ENCODE peak calls at places on chromosome 13, in nine cellular contexts. S is adrenal gland, P is ovary, G is breast epithelium, X is thyroid gland, F is A549, A is Peyer's patch, K is IMR-90, Q is transverse colon. V is an unnamed sample.

GRCh38 chr13:24148414-24149305 is 11.9 kb upstream of the SPATA13 start:
- DNase-seq in Q (peak), F (peak), A (no peak), S (peak), P (no peak), X (no peak), G (peak), K (peak), V (no peak)

GRCh38 chr13:28355822-28356371 is 139.0 kb downstream of the FLT1 start:
- DNase-seq in P (no peak), Q (no peak), A (no peak), S (no peak), G (no peak), F (no peak), K (peak), X (no peak), V (no peak)

GRCh38 chr13:35198821-35199220 is 256.8 kb downstream of the NBEA start:
- DNase-seq in X (no peak), K (no peak), P (no peak), S (no peak), Q (no peak), G (no peak), A (no peak), F (no peak), V (no peak)

GRCh38 chr13:30192320-30193093 is 114.8 kb downstream of the KATNAL1 start:
- DNase-seq in Q (no peak), F (no peak), X (peak), S (no peak), G (no peak), A (no peak), K (no peak), P (no peak), V (no peak)

GRCh38 chr13:81106348-81106747 is 765.4 kb upstream of the SPRY2 start:
- DNase-seq in X (no peak), F (no peak), K (no peak), Q (peak), S (no peak), G (no peak), A (no peak), P (no peak), V (no peak)

GRCh38 chr13:30616927-30617314 is 799 bp upstream of the USPL1 start:
- DNase-seq in S (peak), G (peak), F (peak), A (peak), P (no peak), Q (peak), K (peak), X (peak), V (peak)

GRCh38 chr13:24662195-24663088 is 17.8 kb upstream of the ATP12A start:
- DNase-seq in G (no peak), K (no peak), P (no peak), A (no peak), S (no peak), X (no peak), Q (peak), F (no peak), V (no peak)

GRCh38 chr13:41588899-41589298 is 131.5 kb downstream of the RGCC start:
- DNase-seq in F (peak), X (no peak), G (no peak), K (peak), P (no peak), Q (no peak), A (no peak), S (no peak), V (no peak)

GRCh38 chr13:95924389-95924994 is 128.7 kb downstream of the UGGT2 start:
- DNase-seq in Q (no peak), X (no peak), S (no peak), P (no peak), A (no peak), K (peak), G (no peak), F (peak), V (no peak)

GRCh38 chr13:89514534-89515312 is 1832.8 kb upstream of the MIR17HG start:
- DNase-seq in X (peak), K (peak), S (peak), F (peak), Q (no peak), G (no peak), P (no peak), A (no peak), V (no peak)

GRCh38 chr13:108686027-108686426 is 56.6 kb downstream of the MYO16 start:
- DNase-seq in S (no peak), K (no peak), G (no peak), P (no peak), Q (no peak), A (no peak), F (no peak), X (no peak), V (no peak)

GRCh38 chr13:99965329-99966000 is 6.1 kb downstream of the ZIC5 start:
- DNase-seq in X (no peak), G (no peak), K (no peak), P (no peak), F (no peak), A (no peak), Q (no peak), S (no peak), V (no peak)

GRCh38 chr13:75787249-75787940 is 151.3 kb downstream of the LMO7 start:
- DNase-seq in G (no peak), X (no peak), Q (no peak), K (peak), P (no peak), A (no peak), S (no peak), F (peak), V (no peak)

GRCh38 chr13:78602561-78603239 is 652 bp downstream of the POU4F1 start:
- DNase-seq in S (no peak), K (no peak), P (no peak), X (no peak), G (no peak), Q (no peak), A (no peak), F (no peak), V (no peak)

GRCh38 chr13:111561091-111561778 is 240.8 kb downstream of the TEX29 start:
- DNase-seq in S (no peak), X (no peak), P (no peak), K (no peak), G (no peak), F (no peak), A (no peak), Q (no peak), V (no peak)

GRCh38 chr13:79393564-79394249 is 12.3 kb downstream of the RBM26 start:
- DNase-seq in G (no peak), K (no peak), X (no peak), Q (peak), F (no peak), P (no peak), S (no peak), A (peak), V (peak)

GRCh38 chr13:33838567-33839131 is 20.7 kb downstream of the RFC3 start:
- DNase-seq in G (no peak), K (peak), F (no peak), Q (no peak), X (no peak), S (peak), A (no peak), P (no peak), V (peak)

GRCh38 chr13:106087201-106087600 is 448.3 kb downstream of the EFNB2 start:
- DNase-seq in S (no peak), X (no peak), Q (peak), K (no peak), G (no peak), A (no peak), F (no peak), P (no peak), V (no peak)

GRCh38 chr13:105196052-105196451 is 1339.4 kb downstream of the EFNB2 start:
- DNase-seq in X (no peak), Q (no peak), A (no peak), G (no peak), S (no peak), F (peak), P (no peak), K (peak), V (no peak)

GRCh38 chr13:33761744-33762143 is 56.2 kb upstream of the RFC3 start:
- DNase-seq in S (peak), G (no peak), A (no peak), K (no peak), X (peak), P (no peak), F (peak), Q (no peak), V (no peak)

GRCh38 chr13:101230271-101230890 is 185.9 kb downstream of the NALCN start:
- DNase-seq in X (no peak), A (no peak), F (no peak), K (peak), Q (no peak), S (no peak), G (no peak), P (no peak), V (no peak)

GRCh38 chr13:83827338-83827737 is 54.9 kb downstream of the SLITRK1 start:
- DNase-seq in G (no peak), A (no peak), F (no peak), X (no peak), K (no peak), S (no peak), Q (no peak), P (no peak), V (no peak)

GRCh38 chr13:71785361-71785760 is 81.6 kb downstream of the DACH1 start:
- DNase-seq in K (no peak), Q (no peak), P (no peak), G (no peak), F (no peak), A (no peak), X (no peak), S (no peak), V (no peak)

GRCh38 chr13:34276764-34277163 is 458.8 kb downstream of the RFC3 start:
- DNase-seq in G (no peak), Q (no peak), K (no peak), P (no peak), F (no peak), S (no peak), A (no peak), X (no peak), V (no peak)

GRCh38 chr13:110250258-110250891 is 56.6 kb downstream of the COL4A1 start:
- DNase-seq in X (no peak), F (no peak), P (no peak), S (peak), Q (no peak), K (peak), G (no peak), A (no peak), V (peak)

GRCh38 chr13:96178759-96179158 is 88.9 kb downstream of the HS6ST3 start:
- DNase-seq in Q (no peak), P (no peak), G (no peak), K (no peak), X (no peak), S (no peak), F (no peak), A (no peak), V (no peak)

GRCh38 chr13:41603917-41604316 is 146.6 kb downstream of the RGCC start:
- DNase-seq in A (no peak), G (no peak), P (no peak), F (peak), K (peak), Q (no peak), S (no peak), X (peak), V (no peak)

GRCh38 chr13:112720814-112721197 is 31.0 kb downstream of the ATP11A start:
- DNase-seq in S (no peak), Q (no peak), K (no peak), F (no peak), P (no peak), X (no peak), A (no peak), G (no peak), V (no peak)

GRCh38 chr13:77674802-77675201 is 22.7 kb upstream of the SLAIN1 start:
- DNase-seq in S (no peak), F (no peak), G (no peak), K (no peak), X (no peak), A (no peak), Q (no peak), P (no peak), V (no peak)

GRCh38 chr13:101627556-101627943 is 175.1 kb downstream of the ITGBL1 start:
- DNase-seq in Q (no peak), P (no peak), G (no peak), F (peak), K (peak), X (no peak), S (no peak), A (no peak), V (no peak)

GRCh38 chr13:96130818-96131217 is 40.9 kb downstream of the HS6ST3 start:
- DNase-seq in S (no peak), F (no peak), P (no peak), K (no peak), X (no peak), A (no peak), Q (no peak), G (no peak), V (no peak)

GRCh38 chr13:75617230-75617629 is 18.9 kb upstream of the LMO7 start:
- DNase-seq in S (no peak), A (no peak), P (no peak), X (no peak), K (no peak), Q (no peak), F (no peak), G (no peak), V (no peak)

GRCh38 chr13:75360170-75360569 is 121.8 kb downstream of the TBC1D4 start:
- DNase-seq in Q (no peak), X (no peak), F (no peak), G (no peak), A (no peak), K (no peak), S (no peak), P (no peak), V (no peak)

DNA sequence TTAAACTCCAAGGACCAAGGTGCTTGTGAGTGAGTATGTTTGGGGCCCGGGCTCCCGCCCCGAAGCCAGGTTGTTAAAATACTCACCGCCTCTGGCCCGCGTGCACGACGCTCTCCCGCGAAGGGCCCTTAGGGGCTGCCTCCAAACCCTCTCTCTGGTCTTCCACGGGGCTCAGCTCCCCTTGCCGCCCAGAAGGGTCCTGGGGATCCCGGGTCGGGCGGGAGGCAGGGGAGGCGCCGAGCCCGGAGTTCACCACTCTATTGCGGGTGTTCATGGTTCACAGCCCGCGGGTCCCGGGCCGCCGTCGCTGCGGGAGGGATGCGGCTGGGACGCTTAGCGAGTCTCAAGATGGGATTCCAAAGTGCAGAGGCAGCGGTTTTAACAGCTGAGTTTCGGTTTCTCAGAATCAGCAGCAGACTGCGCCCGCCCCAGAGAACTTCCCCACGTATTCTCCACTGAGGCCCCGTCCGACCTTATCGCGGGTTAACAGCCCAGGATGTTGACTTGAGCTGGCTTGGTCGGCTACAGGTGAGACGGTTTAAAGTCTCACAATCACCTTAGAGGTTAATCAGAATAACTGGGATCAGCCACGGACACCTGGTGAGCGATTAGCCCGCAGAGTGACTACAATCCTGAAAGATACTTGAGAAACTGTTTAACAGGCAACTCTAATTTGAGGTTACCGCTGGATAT is at the start of gene EPSTI1:
- DNase-seq in S (peak), F (no peak), P (peak), A (peak), G (peak), Q (peak), K (peak), X (peak), V (peak)
- TF ChIP-seq POLR2A in S (no peak), F (no peak), P (no peak), A (peak), G (no peak), Q (peak), K (no peak), X (no peak), V (peak)

GRCh38 chr13:44978328-44978727 is 10.9 kb downstream of the NUFIP1 start:
- DNase-seq in Q (no peak), S (no peak), A (no peak), X (no peak), F (no peak), P (no peak), K (no peak), G (no peak), V (no peak)
- H3K27ac ChIP-seq in Q (no peak), S (no peak), A (no peak), X (no peak), F (no peak), P (no peak), K (no peak), G (no peak), V (no peak)

GRCh38 chr13:48066310-48066989 is 28.5 kb downstream of the MED4 start:
- DNase-seq in F (peak), K (peak), A (no peak), X (no peak), Q (no peak), S (no peak), G (no peak), P (no peak), V (no peak)
- TF ChIP-seq POLR2A in F (no peak), K (no peak), A (no peak), X (no peak), Q (no peak), S (no peak), G (no peak), P (no peak), V (no peak)

DNA sequence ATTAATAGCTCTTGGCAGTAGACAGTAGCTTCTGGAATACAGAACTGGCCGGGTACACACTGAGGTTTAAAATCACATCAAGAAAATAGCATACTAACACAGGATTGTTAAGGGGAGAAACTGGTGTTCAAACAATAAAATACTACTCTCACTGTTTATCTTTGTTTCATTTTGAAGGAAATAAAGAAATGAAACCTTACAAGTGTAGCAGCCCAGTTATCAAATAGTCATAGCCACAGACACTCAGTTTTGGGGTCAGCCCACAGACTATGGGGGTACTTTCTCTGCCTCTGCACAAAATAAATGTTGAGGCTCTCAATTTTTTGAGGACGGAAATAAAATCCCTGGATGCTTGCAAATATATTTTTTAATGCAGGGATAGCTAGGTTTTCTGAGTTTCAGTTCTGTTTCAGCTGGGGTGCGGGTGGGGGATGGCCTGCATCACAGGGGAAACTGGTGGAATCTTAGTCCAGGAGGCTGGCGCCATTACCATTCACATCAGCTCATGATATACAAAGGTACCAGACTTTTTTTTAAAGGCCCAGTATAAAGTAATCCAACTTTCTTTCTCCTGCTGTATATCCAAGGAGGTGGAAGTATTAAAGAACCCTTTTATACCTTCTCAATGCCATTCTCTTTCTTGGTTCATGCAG is 343.6 kb downstream of the KCNRG start:
- DNase-seq in S (no peak), G (no peak), K (no peak), F (no peak), X (no peak), P (no peak), Q (no peak), A (peak), V (no peak)
- H3K27ac ChIP-seq in S (peak), G (peak), K (no peak), F (no peak), X (no peak), P (no peak), Q (peak), A (peak), V (peak)

DNA sequence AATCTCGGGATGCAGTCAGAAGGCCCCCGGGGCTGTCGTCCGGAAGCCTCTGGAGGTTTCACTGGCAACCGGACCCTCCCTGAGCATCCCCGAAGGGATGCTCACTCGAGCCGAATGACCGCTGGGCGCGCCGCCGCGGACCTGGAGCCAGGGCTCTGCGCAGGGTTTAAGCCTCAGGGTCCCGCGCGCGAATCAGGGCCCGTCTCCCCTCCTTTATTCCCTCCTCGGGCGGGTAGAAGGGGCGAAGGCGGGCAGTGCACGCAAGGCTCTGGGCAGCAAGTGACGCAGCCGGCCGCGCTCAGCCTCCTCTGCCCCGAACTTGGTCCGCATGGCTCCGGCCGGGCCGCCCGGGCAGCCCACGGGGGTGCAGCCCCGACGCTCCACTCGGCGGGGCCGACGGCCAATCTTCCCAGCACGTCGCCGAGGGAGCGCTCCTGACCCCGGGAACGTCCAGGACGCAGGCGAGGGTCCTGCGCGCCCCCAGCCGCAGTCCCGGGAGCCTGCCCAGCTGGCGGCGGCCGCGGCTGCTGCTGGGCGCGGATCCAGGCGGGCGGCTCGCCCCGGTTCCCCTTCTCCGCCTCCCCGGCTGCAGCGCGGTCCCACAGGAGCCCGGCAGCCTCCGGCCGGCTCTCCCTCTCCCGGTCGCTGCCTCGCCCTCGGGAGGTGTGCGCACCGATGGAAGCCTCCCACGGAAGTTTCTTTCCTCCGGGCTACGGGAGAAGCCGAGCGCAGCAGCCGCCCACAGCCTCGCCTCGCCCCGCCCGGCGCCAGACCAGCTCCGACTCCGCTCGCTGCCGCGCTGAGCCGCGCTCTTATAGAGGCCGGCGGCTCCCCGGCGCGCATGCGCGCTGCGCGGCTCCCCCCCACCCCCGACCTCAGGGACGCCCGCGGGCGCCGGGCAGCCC is at the start of gene SHISA2:
- DNase-seq in S (no peak), G (no peak), K (peak), F (peak), A (no peak), P (peak), X (peak), Q (no peak), V (no peak)
- TF ChIP-seq POLR2A in S (no peak), G (no peak), K (no peak), F (peak), A (no peak), P (no peak), X (peak), Q (peak), V (peak)

GRCh38 chr13:49622174-49622946 is 5.9 kb upstream of the ARL11 start:
- DNase-seq in K (no peak), X (no peak), A (no peak), F (no peak), Q (no peak), G (no peak), P (no peak), S (peak), V (no peak)

GRCh38 chr13:49620170-49620621 is 8.1 kb upstream of the ARL11 start:
- DNase-seq in G (no peak), P (peak), X (no peak), Q (peak), S (no peak), K (no peak), F (no peak), A (peak), V (no peak)

GRCh38 chr13:49615844-49616687 is 12.2 kb upstream of the ARL11 start:
- DNase-seq in F (no peak), G (no peak), P (no peak), K (no peak), S (no peak), A (no peak), Q (no peak), X (no peak), V (no peak)

GRCh38 chr13:49616688-49617065 is 11.6 kb upstream of the ARL11 start:
- DNase-seq in P (no peak), S (no peak), A (no peak), G (no peak), Q (no peak), X (no peak), K (no peak), F (no peak), V (no peak)
- H3K27ac ChIP-seq in P (no peak), S (no peak), A (no peak), G (no peak), Q (no peak), X (no peak), K (peak), F (no peak), V (peak)

GRCh38 chr13:36345438-36346221 is 564 bp downstream of the SPART start:
- DNase-seq in S (peak), Q (peak), G (no peak), F (peak), K (peak), X (peak), P (peak), A (peak), V (peak)

GRCh38 chr13:36344886-36345437 is 1.2 kb downstream of the SPART start:
- DNase-seq in K (no peak), S (peak), X (peak), A (no peak), Q (no peak), G (no peak), F (no peak), P (no peak), V (no peak)

GRCh38 chr13:36347826-36348225 is 1.6 kb upstream of the SPART start:
- DNase-seq in X (no peak), A (no peak), F (no peak), S (no peak), G (no peak), Q (no peak), K (no peak), P (no peak), V (no peak)

GRCh38 chr13:36344173-36344572 is 2.0 kb downstream of the SPART start:
- DNase-seq in Q (peak), X (no peak), A (no peak), K (peak), G (no peak), F (peak), P (no peak), S (no peak), V (no peak)

GRCh38 chr13:36346222-36347083 is at the start of gene SPART:
- DNase-seq in X (peak), P (peak), S (peak), A (peak), Q (peak), G (peak), F (peak), K (peak), V (peak)
- TF ChIP-seq POLR2A in X (no peak), P (peak), S (peak), A (no peak), Q (peak), G (peak), F (no peak), K (peak), V (peak)

V was measured in tibial nerve.